ENCODE peak calls at places on chromosomes 16 and 17, in nine cellular contexts. E, Q, F, L, M, P, D, T and A are unnamed samples.

GRCh38 chr17:81251091-81251942 is 12.2 kb downstream of the NDUFAF8 start:
- DNase-seq in E (no peak), Q (no peak), F (no peak), L (no peak), M (peak), P (no peak), D (peak), T (no peak), A (no peak)

GRCh38 chr16:49661465-49662187 is 194.3 kb downstream of the ZNF423 start:
- DNase-seq in E (no peak), Q (no peak), F (peak), L (no peak), M (no peak), P (no peak), D (no peak), T (no peak), A (no peak)

GRCh38 chr17:60314423-60314822 is 77.5 kb downstream of the USP32 start:
- DNase-seq in E (no peak), Q (no peak), F (no peak), L (peak), M (no peak), P (no peak), D (no peak), T (no peak), A (no peak)

GRCh38 chr16:66289986-66290385 is 76.5 kb upstream of the CDH5 start:
- DNase-seq in E (no peak), Q (no peak), F (no peak), L (no peak), M (no peak), P (no peak), D (no peak), T (peak), A (no peak)

GRCh38 chr17:81693491-81694360 is 9.4 kb upstream of the MRPL12 start:
- DNase-seq in E (no peak), Q (no peak), F (no peak), L (no peak), M (no peak), P (no peak), D (no peak), T (no peak), A (no peak)

GRCh38 chr16:71540-72341 is 690 bp downstream of the RHBDF1 start:
- DNase-seq in E (no peak), Q (no peak), F (peak), L (no peak), M (no peak), P (no peak), D (no peak), T (no peak), A (peak)

GRCh38 chr16:35711958-35712357 is 2252.5 kb downstream of the TP53TG3F start:
- DNase-seq in E (no peak), Q (no peak), F (no peak), L (no peak), M (no peak), P (no peak), D (no peak), T (no peak), A (no peak)

GRCh38 chr17:59365383-59365981 is 34.0 kb downstream of the YPEL2 start:
- DNase-seq in E (peak), Q (no peak), F (no peak), L (peak), M (peak), P (no peak), D (peak), T (no peak), A (no peak)

GRCh38 chr16:12303649-12304048 is 327.1 kb downstream of the SNX29 start:
- DNase-seq in E (no peak), Q (no peak), F (no peak), L (no peak), M (no peak), P (no peak), D (no peak), T (no peak), A (no peak)

GRCh38 chr16:7363397-7364053 is 30.9 kb downstream of the RBFOX1 start:
- DNase-seq in E (no peak), Q (no peak), F (peak), L (no peak), M (peak), P (no peak), D (peak), T (no peak), A (no peak)

GRCh38 chr17:68378202-68379149 is 78.8 kb downstream of the WIPI1 start:
- DNase-seq in E (no peak), Q (no peak), F (peak), L (no peak), M (no peak), P (no peak), D (no peak), T (no peak), A (no peak)

GRCh38 chr16:70162041-70162451 is 11.5 kb upstream of the CLEC18C start:
- DNase-seq in E (no peak), Q (no peak), F (peak), L (peak), M (no peak), P (no peak), D (no peak), T (no peak), A (no peak)

GRCh38 chr16:709651-710499 is 4.3 kb upstream of the FBXL16 start:
- DNase-seq in E (no peak), Q (no peak), F (peak), L (no peak), M (peak), P (no peak), D (peak), T (no peak), A (peak)

GRCh38 chr17:60170835-60171752 is 21.3 kb downstream of the CA4 start:
- DNase-seq in E (no peak), Q (no peak), F (no peak), L (no peak), M (peak), P (no peak), D (no peak), T (peak), A (peak)

GRCh38 chr16:813204-813915 is 12.8 kb upstream of the GNG13 start:
- DNase-seq in E (peak), Q (no peak), F (peak), L (peak), M (no peak), P (peak), D (no peak), T (peak), A (peak)

GRCh38 chr17:45225964-45226530 is 4.4 kb downstream of the FMNL1 start:
- DNase-seq in E (peak), Q (no peak), F (peak), L (peak), M (no peak), P (peak), D (no peak), T (peak), A (no peak)

GRCh38 chr16:64362193-64362592 is 759.7 kb downstream of the CDH11 start:
- DNase-seq in E (no peak), Q (no peak), F (peak), L (no peak), M (no peak), P (no peak), D (no peak), T (no peak), A (no peak)

GRCh38 chr17:19555746-19556145 is 22.1 kb downstream of the SLC47A1 start:
- DNase-seq in E (no peak), Q (no peak), F (no peak), L (no peak), M (no peak), P (no peak), D (no peak), T (no peak), A (no peak)

GRCh38 chr17:77286641-77287431 is 146.1 kb downstream of the SEC14L1 start:
- DNase-seq in E (no peak), Q (no peak), F (peak), L (no peak), M (peak), P (no peak), D (peak), T (no peak), A (no peak)

GRCh38 chr17:51722994-51723393 is 435.5 kb downstream of the CA10 start:
- DNase-seq in E (no peak), Q (no peak), F (no peak), L (no peak), M (no peak), P (no peak), D (no peak), T (no peak), A (no peak)

GRCh38 chr17:29929006-29929543 is 953 bp downstream of the SSH2 start:
- DNase-seq in E (no peak), Q (no peak), F (peak), L (no peak), M (peak), P (no peak), D (peak), T (peak), A (no peak)

GRCh38 chr16:46757339-46758050 is 9.4 kb upstream of the MYLK3 start:
- DNase-seq in E (no peak), Q (no peak), F (peak), L (no peak), M (peak), P (no peak), D (peak), T (no peak), A (no peak)

GRCh38 chr16:87303431-87303930 is 13.7 kb downstream of the C16orf95 start:
- DNase-seq in E (no peak), Q (no peak), F (peak), L (no peak), M (no peak), P (no peak), D (no peak), T (no peak), A (no peak)

GRCh38 chr17:43907425-43907981 is at the start of gene MPP2:
- DNase-seq in E (peak), Q (peak), F (peak), L (peak), M (peak), P (peak), D (peak), T (peak), A (peak)

GRCh38 chr17:40553694-40554534 is 11.4 kb downstream of the CCR7 start:
- DNase-seq in E (no peak), Q (no peak), F (peak), L (peak), M (no peak), P (no peak), D (no peak), T (peak), A (peak)

GRCh38 chr16:75234856-75235696 is 16.3 kb downstream of the CTRB1 start:
- DNase-seq in E (no peak), Q (no peak), F (no peak), L (no peak), M (no peak), P (no peak), D (no peak), T (no peak), A (no peak)

GRCh38 chr17:10130733-10131132 is 67.7 kb downstream of the GAS7 start:
- DNase-seq in E (no peak), Q (no peak), F (no peak), L (no peak), M (no peak), P (no peak), D (no peak), T (no peak), A (no peak)

GRCh38 chr17:42041619-42042018 is 8.8 kb downstream of the C17orf113 start:
- DNase-seq in E (no peak), Q (no peak), F (no peak), L (no peak), M (no peak), P (no peak), D (no peak), T (no peak), A (no peak)

GRCh38 chr16:2277466-2278271 is 9.7 kb upstream of the RNPS1 start:
- DNase-seq in E (no peak), Q (no peak), F (no peak), L (no peak), M (no peak), P (no peak), D (no peak), T (no peak), A (no peak)

GRCh38 chr17:80703109-80703508 is 158.5 kb downstream of the RPTOR start:
- DNase-seq in E (peak), Q (no peak), F (no peak), L (no peak), M (no peak), P (no peak), D (no peak), T (peak), A (no peak)